ENCODE peak calls at places on chromosomes 5 and 9, in nine cellular contexts. P, I, F, W, O, Q, H, S and J are unnamed samples.

GRCh38 chr5:172505840-172506638 is 51.7 kb upstream of the SH3PXD2B start:
- DNase-seq in P (no peak), I (no peak), F (no peak), W (no peak), O (no peak), Q (no peak), H (no peak), S (no peak), J (no peak)

GRCh38 chr9:75169623-75170022 is 81.3 kb downstream of the OSTF1 start:
- DNase-seq in P (no peak), I (no peak), F (no peak), W (no peak), O (no peak), Q (no peak), H (peak), S (no peak), J (no peak)

GRCh38 chr5:38662088-38662487 is 105.6 kb upstream of the LIFR start:
- DNase-seq in P (no peak), I (no peak), F (no peak), W (no peak), O (no peak), Q (no peak), H (no peak), S (no peak), J (no peak)

GRCh38 chr5:116559239-116559638 is 15.4 kb downstream of the SEMA6A start:
- DNase-seq in P (no peak), I (no peak), F (no peak), W (no peak), O (peak), Q (no peak), H (no peak), S (no peak), J (no peak)

GRCh38 chr5:72412283-72413055 is 92.3 kb downstream of the PTCD2 start:
- DNase-seq in P (peak), I (no peak), F (peak), W (peak), O (no peak), Q (no peak), H (no peak), S (no peak), J (peak)

GRCh38 chr9:132876849-132877248 is 1.2 kb downstream of the AK8 start:
- DNase-seq in P (no peak), I (no peak), F (no peak), W (no peak), O (no peak), Q (no peak), H (no peak), S (no peak), J (no peak)

GRCh38 chr9:134591082-134591571 is 50.5 kb upstream of the COL5A1 start:
- DNase-seq in P (no peak), I (no peak), F (no peak), W (no peak), O (no peak), Q (no peak), H (no peak), S (no peak), J (no peak)

GRCh38 chr5:142360607-142361120 is 35.8 kb upstream of the SPRY4 start:
- DNase-seq in P (peak), I (no peak), F (peak), W (no peak), O (peak), Q (no peak), H (peak), S (no peak), J (peak)

GRCh38 chr5:134175874-134176522 is 752 bp downstream of the SKP1 start:
- DNase-seq in P (peak), I (no peak), F (no peak), W (peak), O (no peak), Q (no peak), H (no peak), S (no peak), J (peak)

GRCh38 chr5:56817306-56817986 is 2.1 kb downstream of the MAP3K1 start:
- DNase-seq in P (no peak), I (no peak), F (no peak), W (no peak), O (no peak), Q (no peak), H (no peak), S (no peak), J (no peak)

GRCh38 chr5:16160706-16161105 is 18.9 kb downstream of the MARCHF11 start:
- DNase-seq in P (peak), I (no peak), F (peak), W (peak), O (no peak), Q (no peak), H (peak), S (peak), J (peak)

GRCh38 chr5:151024440-151024839 is 4.0 kb downstream of the GPX3 start:
- DNase-seq in P (no peak), I (no peak), F (no peak), W (no peak), O (no peak), Q (no peak), H (no peak), S (no peak), J (no peak)

GRCh38 chr9:18923167-18923566 is 109.8 kb downstream of the SAXO1 start:
- DNase-seq in P (no peak), I (no peak), F (no peak), W (no peak), O (no peak), Q (no peak), H (no peak), S (no peak), J (no peak)

GRCh38 chr9:73031350-73031749 is 78.5 kb upstream of the ALDH1A1 start:
- DNase-seq in P (no peak), I (no peak), F (no peak), W (no peak), O (no peak), Q (no peak), H (no peak), S (no peak), J (no peak)

GRCh38 chr5:96287181-96287580 is 145.9 kb downstream of the PCSK1 start:
- DNase-seq in P (no peak), I (no peak), F (no peak), W (no peak), O (no peak), Q (no peak), H (no peak), S (no peak), J (no peak)

GRCh38 chr5:8844206-8844605 is 701.7 kb downstream of the SEMA5A start:
- DNase-seq in P (no peak), I (no peak), F (no peak), W (peak), O (no peak), Q (no peak), H (no peak), S (no peak), J (no peak)

GRCh38 chr9:124452326-124452725 is 2.1 kb downstream of the ADGRD2 start:
- DNase-seq in P (no peak), I (no peak), F (no peak), W (no peak), O (no peak), Q (no peak), H (peak), S (peak), J (no peak)

GRCh38 chr9:12708562-12709298 is 15.5 kb downstream of the TYRP1 start:
- DNase-seq in P (peak), I (no peak), F (peak), W (peak), O (no peak), Q (no peak), H (peak), S (no peak), J (peak)

GRCh38 chr5:118519466-118519865 is 468.9 kb downstream of the DTWD2 start:
- DNase-seq in P (no peak), I (no peak), F (no peak), W (no peak), O (no peak), Q (no peak), H (no peak), S (no peak), J (no peak)

GRCh38 chr5:157870837-157871834 is 12.2 kb upstream of the CLINT1 start:
- DNase-seq in P (peak), I (no peak), F (peak), W (peak), O (no peak), Q (no peak), H (peak), S (no peak), J (peak)

GRCh38 chr9:15967068-15967467 is 414.2 kb downstream of the CCDC171 start:
- DNase-seq in P (no peak), I (no peak), F (no peak), W (no peak), O (no peak), Q (no peak), H (no peak), S (no peak), J (peak)

GRCh38 chr5:37839441-37840035 is 303 bp downstream of the GDNF start:
- DNase-seq in P (peak), I (no peak), F (no peak), W (peak), O (peak), Q (no peak), H (peak), S (peak), J (no peak)

GRCh38 chr5:129745997-129746396 is 1.9 kb upstream of the MINAR2 start:
- DNase-seq in P (no peak), I (no peak), F (no peak), W (no peak), O (no peak), Q (no peak), H (no peak), S (no peak), J (no peak)

GRCh38 chr9:129253820-129254381 is 75.8 kb upstream of the IER5L start:
- DNase-seq in P (no peak), I (no peak), F (no peak), W (peak), O (no peak), Q (no peak), H (no peak), S (no peak), J (no peak)

GRCh38 chr5:112948455-112948854 is 26.4 kb upstream of the REEP5 start:
- DNase-seq in P (no peak), I (no peak), F (no peak), W (no peak), O (no peak), Q (no peak), H (no peak), S (no peak), J (no peak)